ENCODE peak calls at places on chromosomes 4 and X, in four cellular contexts. P is fibroblast of lung; I is effector memory CD4-positive, alpha-beta T cell; F is kidney. S is an unnamed sample.

GRCh38 chr4:3276961-3277360 is 15.9 kb upstream of the RGS12 start:
- DNase-seq in I (no peak), F (peak; percentile 28), P (peak; percentile 58), S (no peak)

GRCh38 chr4:128483041-128483440 is 195.4 kb upstream of the PGRMC2 start:
- DNase-seq in F (no peak), I (no peak), P (no peak), S (no peak)

GRCh38 chr4:109207060-109207459 is 95.4 kb downstream of the COL25A1 start:
- DNase-seq in P (peak; percentile 45), F (no peak), I (no peak), S (no peak)

GRCh38 chrX:20729421-20729820 is 462.7 kb upstream of the RPS6KA3 start:
- DNase-seq in P (peak; percentile 30), I (no peak), F (no peak), S (no peak)

GRCh38 chr4:77203380-77204197 is 46.6 kb downstream of the CCNG2 start:
- DNase-seq in P (peak; percentile 86), I (peak; percentile 36), F (no peak), S (no peak)

GRCh38 chr4:92521941-92522340 is 218.2 kb downstream of the GRID2 start:
- DNase-seq in F (no peak), I (no peak), P (no peak), S (no peak)

GRCh38 chrX:43655151-43655676 is 885 bp upstream of the MAOA start:
- DNase-seq in F (peak; percentile 79), I (no peak), P (peak; percentile 32), S (peak; percentile 79)

GRCh38 chr4:158946825-158947224 is 156.1 kb upstream of the RAPGEF2 start:
- DNase-seq in F (no peak), I (no peak), P (no peak), S (no peak)

GRCh38 chrX:103220511-103221406 is 5.9 kb downstream of the BEX4 start:
- DNase-seq in F (no peak), I (no peak), P (no peak), S (no peak)

GRCh38 chr4:176921256-176921655 is 128.5 kb upstream of the VEGFC start:
- DNase-seq in P (peak; percentile 25), F (no peak), I (no peak), S (no peak)

GRCh38 chr4:173505924-173506779 is 23.9 kb downstream of the HAND2 start:
- DNase-seq in I (no peak), P (peak; percentile 67), F (no peak), S (peak; percentile 85)
- H3K4me3 ChIP-seq in I (no peak overlapping the region), P (no peak overlapping the region), F (no peak overlapping the region), S (no peak overlapping the region)

GRCh38 chr4:186764457-186764856 is 40.8 kb upstream of the FAT1 start:
- DNase-seq in I (no peak), F (no peak), P (no peak), S (no peak)
- H3K27ac ChIP-seq in I (no peak overlapping the region), F (no peak overlapping the region), P (no peak overlapping the region), S (no peak overlapping the region)

GRCh38 chrX:109774136-109774535 is 41.1 kb upstream of the ACSL4 start:
- DNase-seq in P (peak; percentile 14), F (no peak), I (no peak), S (no peak)
- H3K4me3 ChIP-seq in P (no peak overlapping the region), F (no peak overlapping the region), I (no peak overlapping the region), S (no peak overlapping the region)

GRCh38 chr4:86497131-86497530 is 97.0 kb upstream of the PTPN13 start:
- DNase-seq in F (no peak), I (no peak), P (no peak), S (no peak)

GRCh38 chr4:86496094-86497060 is 97.7 kb upstream of the PTPN13 start:
- DNase-seq in I (no peak), P (peak; percentile 73), F (no peak), S (no peak)

GRCh38 chr4:86498560-86499166 is 95.5 kb upstream of the PTPN13 start:
- DNase-seq in F (no peak), I (no peak), P (peak; percentile 74), S (no peak)

GRCh38 chr4:86500527-86500926 is 93.6 kb upstream of the PTPN13 start:
- DNase-seq in P (no peak), F (no peak), I (no peak), S (no peak)

GRCh38 chr4:86497980-86498379 is 96.1 kb upstream of the PTPN13 start:
- DNase-seq in I (no peak), P (no peak), F (no peak), S (no peak)
- H3K27ac ChIP-seq in I (no peak overlapping the region), P (no peak overlapping the region), F (no peak overlapping the region), S (no peak overlapping the region)

GRCh38 chr4:59161249-59161648 is 2038.9 kb upstream of the ADGRL3 start:
- DNase-seq in I (no peak), P (no peak), F (no peak), S (no peak)
- H3K4me3 ChIP-seq in I (no peak overlapping the region), P (no peak overlapping the region), F (no peak overlapping the region), S (no peak overlapping the region)

GRCh38 chr4:8732681-8733243 is 138.9 kb downstream of the HMX1 start:
- DNase-seq in F (peak; percentile 59), P (no peak), I (no peak), S (no peak)

GRCh38 chr4:8730681-8731080 is 138.1 kb downstream of the CPZ start:
- DNase-seq in P (no peak), F (peak; percentile 42), I (no peak), S (peak; percentile 41)

GRCh38 chr4:8730159-8730558 is 137.6 kb downstream of the CPZ start:
- DNase-seq in F (peak; percentile 57), P (no peak), I (no peak), S (no peak)

GRCh38 chr4:8732092-8732491 is 139.5 kb downstream of the CPZ start:
- DNase-seq in I (no peak), P (no peak), F (peak; percentile 35), S (no peak)

DNA sequence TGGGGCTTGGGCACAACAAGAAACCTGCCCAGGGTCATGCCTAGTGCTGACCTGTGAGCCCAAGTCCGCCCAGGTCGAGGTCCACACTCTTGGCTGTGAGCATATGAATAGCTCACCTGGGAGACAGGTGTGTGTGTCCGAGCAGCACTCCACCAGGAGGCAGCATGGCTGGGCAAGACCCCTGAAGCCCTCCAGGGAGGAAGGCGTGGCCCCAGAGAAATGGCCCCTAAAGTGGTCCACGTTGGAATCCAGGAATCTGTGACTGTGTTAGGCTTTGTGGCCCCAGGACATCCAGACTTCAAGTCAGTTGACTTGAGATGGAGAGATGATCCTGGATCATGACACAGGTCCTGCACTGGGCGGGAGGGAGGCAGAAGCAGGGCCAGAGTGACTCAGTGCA is 138.8 kb downstream of the CPZ start:
- DNase-seq in P (no peak), I (no peak), F (peak; percentile 50), S (peak; percentile 23)
- H3K27ac ChIP-seq in P (no peak overlapping the region), I (no peak overlapping the region), F (no peak overlapping the region), S (no peak overlapping the region)